ENCODE peak calls at places on chromosomes 12 and 14, in six cellular contexts. F, U, N, B, H and G are unnamed samples.
A peak's percentile ranks its signal among the peaks of the same experiment; 100 is the strongest.

GRCh38 chr12:223751-224240 is 9.8 kb upstream of the SLC6A12 start:
- DNase-seq in F (no peak), U (no peak), N (no peak), B (no peak), H (no peak), G (no peak)

GRCh38 chr12:108519558-108519957 is 4.5 kb downstream of the FICD start:
- DNase-seq in F (no peak), U (no peak), N (peak; percentile 47), B (no peak), H (peak; percentile 52), G (no peak)

GRCh38 chr12:108955225-108955835 is 65.5 kb downstream of the SVOP start:
- DNase-seq in F (no peak), U (no peak), N (no peak), B (no peak), H (peak; percentile 11), G (no peak)

GRCh38 chr12:125193798-125194562 is 128.7 kb downstream of the AACS start:
- DNase-seq in F (no peak), U (peak; percentile 12), N (peak; percentile 54), B (no peak), H (no peak), G (no peak)

GRCh38 chr12:33605776-33606175 is 166.2 kb upstream of the SYT10 start:
- DNase-seq in F (no peak), U (no peak), N (peak; percentile 60), B (no peak), H (peak; percentile 29), G (no peak)

GRCh38 chr12:110543252-110543959 is 39.7 kb downstream of the PPTC7 start:
- DNase-seq in F (no peak), U (no peak), N (no peak), B (no peak), H (peak; percentile 29), G (no peak)

GRCh38 chr14:34243001-34243400 is 219.0 kb downstream of the SPTSSA start:
- DNase-seq in F (no peak), U (no peak), N (no peak), B (no peak), H (no peak), G (no peak)

GRCh38 chr12:115273446-115273845 is 589.5 kb upstream of the TBX3 start:
- DNase-seq in F (no peak), U (no peak), N (no peak), B (no peak), H (no peak), G (no peak)

GRCh38 chr12:100404769-100405407 is 48.0 kb downstream of the SLC17A8 start:
- DNase-seq in F (peak; percentile 67), U (no peak), N (peak; percentile 95), B (peak; percentile 21), H (peak; percentile 78), G (peak; percentile 49)

GRCh38 chr12:40226652-40227051 is 1.9 kb downstream of the LRRK2 start:
- DNase-seq in F (no peak), U (no peak), N (no peak), B (no peak), H (no peak), G (no peak)

GRCh38 chr14:81452766-81453165 is 52.6 kb upstream of the STON2 start:
- DNase-seq in F (no peak), U (no peak), N (no peak), B (no peak), H (no peak), G (no peak)

GRCh38 chr12:103944964-103945363 is 14.8 kb downstream of the HSP90B1 start:
- DNase-seq in F (no peak), U (no peak), N (no peak), B (no peak), H (no peak), G (no peak)

GRCh38 chr12:132456944-132457495 is 32.9 kb upstream of the FBRSL1 start:
- DNase-seq in F (no peak), U (no peak), N (no peak), B (no peak), H (no peak), G (no peak)

GRCh38 chr14:30798516-30798915 is 75.8 kb upstream of the COCH start:
- DNase-seq in F (no peak), U (no peak), N (no peak), B (no peak), H (no peak), G (no peak)

GRCh38 chr12:67484788-67485480 is 163.6 kb upstream of the DYRK2 start:
- DNase-seq in F (no peak), U (no peak), N (no peak), B (no peak), H (no peak), G (no peak)

GRCh38 chr12:86134571-86134970 is 121.6 kb downstream of the MGAT4C start:
- DNase-seq in F (no peak), U (no peak), N (no peak), B (no peak), H (no peak), G (no peak)

GRCh38 chr12:13347241-13348043 is 150.9 kb downstream of the EMP1 start:
- DNase-seq in F (no peak), U (no peak), N (no peak), B (no peak), H (no peak), G (no peak)

GRCh38 chr14:69181491-69181890 is 9.8 kb upstream of the EXD2 start:
- DNase-seq in F (no peak), U (no peak), N (no peak), B (no peak), H (no peak), G (no peak)

GRCh38 chr12:89861086-89861485 is 152.4 kb upstream of the ATP2B1 start:
- DNase-seq in F (no peak), U (no peak), N (no peak), B (no peak), H (no peak), G (no peak)

GRCh38 chr12:114760151-114760877 is 76.3 kb upstream of the TBX3 start:
- DNase-seq in F (no peak), U (no peak), N (no peak), B (no peak), H (no peak), G (no peak)